ENCODE peak calls at places on chromosome 5, in six cellular contexts. C, B, Z, O, I and V are unnamed samples.

GRCh38 chr5:173796746-173797495 is 91.2 kb upstream of the CPEB4 start:
- DNase-seq in I (no peak), B (no peak), O (no peak), C (no peak), Z (no peak), V (no peak)

GRCh38 chr5:33231935-33232334 is 208.8 kb upstream of the TARS1 start:
- DNase-seq in B (no peak), I (peak), O (no peak), Z (peak), C (no peak), V (no peak)

GRCh38 chr5:42423285-42424152 is at the start of gene GHR:
- DNase-seq in B (peak), O (peak), Z (peak), I (peak), C (peak), V (no peak)

GRCh38 chr5:1732238-1732880 is 67.3 kb downstream of the MRPL36 start:
- DNase-seq in C (no peak), B (no peak), I (no peak), Z (no peak), O (no peak), V (no peak)

GRCh38 chr5:55897206-55897894 is 46.2 kb downstream of the IL31RA start:
- DNase-seq in I (no peak), B (no peak), C (no peak), Z (peak), O (no peak), V (no peak)

GRCh38 chr5:115033861-115034260 is 135.8 kb downstream of the TRIM36 start:
- DNase-seq in B (peak), I (no peak), O (no peak), C (peak), Z (peak), V (no peak)

GRCh38 chr5:171907731-171908343 is 98.6 kb downstream of the FBXW11 start:
- DNase-seq in Z (peak), O (peak), I (peak), B (peak), C (peak), V (peak)

GRCh38 chr5:179300834-179301233 is 44.4 kb downstream of the ADAMTS2 start:
- DNase-seq in Z (peak), O (no peak), B (no peak), C (no peak), I (no peak), V (no peak)

GRCh38 chr5:4572297-4572696 is 567.8 kb upstream of the ADAMTS16 start:
- DNase-seq in I (peak), Z (peak), B (no peak), O (no peak), C (no peak), V (no peak)

GRCh38 chr5:146667633-146668032 is 151.6 kb upstream of the GPR151 start:
- DNase-seq in O (peak), C (no peak), I (peak), B (no peak), Z (peak), V (no peak)

GRCh38 chr5:111461934-111462333 is 50.4 kb downstream of the STARD4 start:
- DNase-seq in C (peak), I (no peak), O (no peak), B (no peak), Z (no peak), V (no peak)

GRCh38 chr5:128213340-128213739 is 129.8 kb downstream of the SLC12A2 start:
- DNase-seq in O (peak), I (peak), B (peak), Z (peak), C (peak), V (peak)

GRCh38 chr5:157130933-157131332 is 11.7 kb downstream of the MED7 start:
- DNase-seq in B (no peak), C (peak), I (peak), O (no peak), Z (no peak), V (no peak)

GRCh38 chr5:136453986-136454758 is 88.8 kb upstream of the TRPC7 start:
- DNase-seq in B (no peak), I (no peak), C (no peak), Z (no peak), O (no peak), V (no peak)

GRCh38 chr5:1799110-1799601 is 481 bp downstream of the MRPL36 start:
- DNase-seq in Z (peak), B (peak), I (peak), O (peak), C (peak), V (no peak)

GRCh38 chr5:128536861-128537305 is 1.2 kb downstream of the FBN2 start:
- DNase-seq in B (peak), O (no peak), C (peak), I (peak), Z (peak), V (no peak)

GRCh38 chr5:73496984-73497457 is 1.2 kb upstream of the BTF3 start:
- DNase-seq in B (peak), I (peak), C (peak), O (peak), Z (peak), V (no peak)

GRCh38 chr5:40619406-40619805 is 60.3 kb upstream of the PTGER4 start:
- DNase-seq in B (no peak), I (peak), O (peak), C (no peak), Z (no peak), V (no peak)

GRCh38 chr5:92391-93220 is 638 bp downstream of the PLEKHG4B start:
- DNase-seq in C (peak), B (peak), I (no peak), Z (no peak), O (no peak), V (no peak)
- H3K4me3 ChIP-seq in C (peak), B (peak), I (no peak), Z (no peak), O (no peak), V (no peak)

DNA sequence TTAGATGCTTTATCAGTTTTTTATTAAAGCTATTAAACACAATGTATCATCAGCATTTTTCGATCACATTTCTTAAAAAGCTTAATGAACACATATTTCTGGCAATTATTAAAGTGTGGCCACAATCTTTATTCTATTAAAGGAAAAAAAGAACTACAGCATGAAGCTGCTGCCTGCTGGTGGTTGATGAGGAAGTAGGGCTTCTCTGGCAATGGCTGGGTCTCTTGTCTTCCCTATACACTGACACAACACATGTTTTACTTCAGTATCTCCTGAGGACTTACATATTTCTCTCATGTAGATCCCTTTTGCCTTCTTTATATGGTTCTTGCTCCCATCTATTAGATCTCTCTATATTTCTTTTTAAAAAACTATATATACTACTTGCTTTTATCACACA is 590.7 kb downstream of the RAB3C start:
- DNase-seq in I (no peak), B (no peak), C (no peak), O (no peak), Z (peak), V (no peak)
- TF ChIP-seq EZH2 in I (no peak), B (no peak), C (no peak), O (no peak), Z (no peak), V (no peak)

GRCh38 chr5:119301210-119301609 is 54.6 kb upstream of the TNFAIP8 start:
- DNase-seq in C (no peak), O (no peak), B (no peak), Z (no peak), I (no peak), V (no peak)
- H3K4me3 ChIP-seq in C (no peak), O (no peak), B (no peak), Z (no peak), I (no peak), V (no peak)

GRCh38 chr5:132814441-132815294 is 1.6 kb downstream of the SOWAHA start:
- DNase-seq in C (peak), B (peak), I (no peak), Z (no peak), O (no peak), V (no peak)

GRCh38 chr5:132812949-132813598 is at the start of gene SOWAHA:
- DNase-seq in I (no peak), C (peak), Z (no peak), B (peak), O (no peak), V (no peak)

GRCh38 chr5:132812123-132812948 is 766 bp upstream of the SOWAHA start:
- DNase-seq in O (no peak), C (no peak), B (no peak), Z (no peak), I (no peak), V (no peak)

GRCh38 chr5:132815454-132815853 is 2.4 kb downstream of the SOWAHA start:
- DNase-seq in I (no peak), Z (peak), B (no peak), O (no peak), C (no peak), V (no peak)

GRCh38 chr5:132813599-132814440 is 718 bp downstream of the SOWAHA start:
- DNase-seq in O (no peak), C (peak), I (peak), Z (peak), B (peak), V (no peak)
- TF ChIP-seq EZH2 in O (no peak), C (peak), I (peak), Z (no peak), B (peak), V (no peak)

GRCh38 chr5:74519161-74519571 is 121.4 kb downstream of the ENC1 start:
- DNase-seq in Z (no peak), O (no peak), I (no peak), B (no peak), C (peak), V (no peak)
- H3K4me3 ChIP-seq in Z (no peak), O (no peak), I (no peak), B (no peak), C (no peak), V (no peak)

GRCh38 chr5:123094919-123095693 is 6.1 kb downstream of the PRDM6 start:
- DNase-seq in I (no peak), O (no peak), C (peak), B (peak), Z (no peak), V (no peak)
- TF ChIP-seq EZH2 in I (no peak), O (peak), C (peak), B (peak), Z (no peak), V (no peak)